ENCODE peak calls at places on chromosomes 1 and 21, in seven cellular contexts. J is uterus, N is GM12865, K is left lung, H is hepatocyte, Z is Panc1, E is neural progenitor cell. Q is an unnamed sample.

GRCh38 chr21:35940074-35940927 is 120.0 kb downstream of the SETD4 start:
- DNase-seq in J (peak), N (peak), K (peak), H (peak), Z (peak), E (peak), Q (no peak)

GRCh38 chr1:7380712-7381111 is 390.4 kb upstream of the VAMP3 start:
- DNase-seq in J (no peak), N (no peak), K (no peak), H (no peak), Z (no peak), E (no peak), Q (peak)

GRCh38 chr1:93503816-93504215 is 55.9 kb downstream of the FNBP1L start:
- DNase-seq in J (no peak), N (no peak), K (no peak), H (no peak), Z (no peak), E (no peak), Q (no peak)

GRCh38 chr1:81044708-81045107 is 756.0 kb upstream of the ADGRL2 start:
- DNase-seq in J (no peak), N (no peak), K (no peak), H (no peak), Z (no peak), E (no peak), Q (no peak)

GRCh38 chr1:9009438-9010366 is 16.5 kb downstream of the SLC2A7 start:
- DNase-seq in J (no peak), N (peak), K (no peak), H (peak), Z (no peak), E (peak), Q (no peak)

GRCh38 chr21:37407719-37408455 is 41.3 kb downstream of the DYRK1A start:
- DNase-seq in J (no peak), N (peak), K (no peak), H (no peak), Z (no peak), E (no peak), Q (no peak)

GRCh38 chr1:85199667-85200366 is 999 bp downstream of the SYDE2 start:
- DNase-seq in J (no peak), N (no peak), K (no peak), H (no peak), Z (no peak), E (no peak), Q (no peak)

GRCh38 chr1:3563610-3564009 is 47.7 kb downstream of the MEGF6 start:
- DNase-seq in J (no peak), N (no peak), K (no peak), H (no peak), Z (no peak), E (no peak), Q (no peak)

GRCh38 chr1:200893411-200893901 is 1.2 kb upstream of the INAVA start:
- DNase-seq in J (no peak), N (no peak), K (no peak), H (peak), Z (no peak), E (no peak), Q (no peak)

GRCh38 chr1:55215194-55216021 is at the start of gene USP24:
- DNase-seq in J (peak), N (peak), K (peak), H (peak), Z (no peak), E (peak), Q (peak)

GRCh38 chr1:207962716-207963428 is 51.9 kb upstream of the CD34 start:
- DNase-seq in J (peak), N (peak), K (peak), H (peak), Z (no peak), E (no peak), Q (peak)

GRCh38 chr1:172699111-172699510 is 40.2 kb downstream of the FASLG start:
- DNase-seq in J (no peak), N (peak), K (no peak), H (no peak), Z (no peak), E (no peak), Q (no peak)

GRCh38 chr21:37557261-37557950 is 190.8 kb downstream of the DYRK1A start:
- DNase-seq in J (no peak), N (peak), K (no peak), H (no peak), Z (no peak), E (no peak), Q (no peak)

GRCh38 chr1:18927654-18928272 is 25.4 kb upstream of the ALDH4A1 start:
- DNase-seq in J (no peak), N (peak), K (no peak), H (no peak), Z (no peak), E (no peak), Q (no peak)

GRCh38 chr21:15293251-15293650 is 228.5 kb upstream of the NRIP1 start:
- DNase-seq in J (no peak), N (no peak), K (no peak), H (peak), Z (peak), E (no peak), Q (no peak)

GRCh38 chr1:161193561-161194235 is 5.2 kb downstream of the ADAMTS4 start:
- DNase-seq in J (no peak), N (no peak), K (no peak), H (no peak), Z (no peak), E (no peak), Q (no peak)
- TF ChIP-seq CTCF in J (no peak), N (no peak), K (no peak), H (no peak), Z (no peak), E (no peak), Q (no peak)

GRCh38 chr1:102790997-102791396 is 317.3 kb downstream of the COL11A1 start:
- DNase-seq in J (no peak), N (no peak), K (no peak), H (no peak), Z (no peak), E (no peak), Q (no peak)
- TF ChIP-seq CTCF in J (no peak), N (no peak), K (no peak), H (peak), Z (no peak), E (peak), Q (no peak)

GRCh38 chr21:33752260-33752659 is 110.0 kb downstream of the ITSN1 start:
- DNase-seq in J (no peak), N (no peak), K (no peak), H (no peak), Z (no peak), E (no peak), Q (no peak)
- TF ChIP-seq CTCF in J (no peak), N (no peak), K (no peak), H (no peak), Z (no peak), E (no peak), Q (no peak)

GRCh38 chr1:1918901-1919303 is at the start of gene TMEM52:
- DNase-seq in J (no peak), N (no peak), K (no peak), H (no peak), Z (no peak), E (no peak), Q (no peak)
- TF ChIP-seq CTCF in J (no peak), N (no peak), K (no peak), H (no peak), Z (no peak), E (peak), Q (no peak)

GRCh38 chr21:25911730-25912401 is 177.1 kb downstream of the GABPA start:
- DNase-seq in J (no peak), N (no peak), K (no peak), H (no peak), Z (no peak), E (no peak), Q (no peak)

GRCh38 chr21:25912402-25912746 is 177.6 kb downstream of the GABPA start:
- DNase-seq in J (no peak), N (no peak), K (no peak), H (no peak), Z (no peak), E (no peak), Q (no peak)

GRCh38 chr21:25909341-25909740 is 174.6 kb downstream of the GABPA start:
- DNase-seq in J (no peak), N (no peak), K (no peak), H (no peak), Z (no peak), E (no peak), Q (no peak)

GRCh38 chr21:25908495-25908894 is 173.7 kb downstream of the GABPA start:
- DNase-seq in J (no peak), N (no peak), K (no peak), H (no peak), Z (no peak), E (no peak), Q (no peak)

DNA sequence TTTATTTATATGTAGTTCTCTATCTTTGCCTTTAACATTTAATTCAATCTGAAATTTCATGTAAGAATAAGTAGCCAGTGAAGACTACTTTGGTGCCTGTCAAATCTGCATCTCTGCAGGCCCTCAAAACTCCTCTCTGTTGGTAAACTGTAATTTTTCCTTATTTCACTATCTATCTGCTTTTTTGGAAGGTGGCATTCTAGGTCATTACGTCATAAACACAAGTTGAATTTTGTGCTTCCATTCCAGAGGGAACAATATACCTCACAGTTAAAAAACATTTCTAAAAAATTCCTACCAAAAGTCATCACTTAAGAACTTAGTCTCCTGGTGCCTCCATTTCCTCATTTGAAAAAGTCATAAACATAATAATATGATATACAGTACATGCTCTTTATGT is 176.0 kb downstream of the GABPA start:
- DNase-seq in J (no peak), N (no peak), K (no peak), H (no peak), Z (no peak), E (no peak), Q (no peak)
- TF ChIP-seq CTCF in J (no peak), N (no peak), K (no peak), H (no peak), Z (no peak), E (no peak), Q (no peak)

GRCh38 chr1:183655562-183656075 is 2.5 kb upstream of the APOBEC4 start:
- DNase-seq in J (peak), N (peak), K (peak), H (peak), Z (peak), E (peak), Q (peak)
- TF ChIP-seq CTCF in J (peak), N (peak), K (peak), H (peak), Z (peak), E (peak), Q (peak)

DNA sequence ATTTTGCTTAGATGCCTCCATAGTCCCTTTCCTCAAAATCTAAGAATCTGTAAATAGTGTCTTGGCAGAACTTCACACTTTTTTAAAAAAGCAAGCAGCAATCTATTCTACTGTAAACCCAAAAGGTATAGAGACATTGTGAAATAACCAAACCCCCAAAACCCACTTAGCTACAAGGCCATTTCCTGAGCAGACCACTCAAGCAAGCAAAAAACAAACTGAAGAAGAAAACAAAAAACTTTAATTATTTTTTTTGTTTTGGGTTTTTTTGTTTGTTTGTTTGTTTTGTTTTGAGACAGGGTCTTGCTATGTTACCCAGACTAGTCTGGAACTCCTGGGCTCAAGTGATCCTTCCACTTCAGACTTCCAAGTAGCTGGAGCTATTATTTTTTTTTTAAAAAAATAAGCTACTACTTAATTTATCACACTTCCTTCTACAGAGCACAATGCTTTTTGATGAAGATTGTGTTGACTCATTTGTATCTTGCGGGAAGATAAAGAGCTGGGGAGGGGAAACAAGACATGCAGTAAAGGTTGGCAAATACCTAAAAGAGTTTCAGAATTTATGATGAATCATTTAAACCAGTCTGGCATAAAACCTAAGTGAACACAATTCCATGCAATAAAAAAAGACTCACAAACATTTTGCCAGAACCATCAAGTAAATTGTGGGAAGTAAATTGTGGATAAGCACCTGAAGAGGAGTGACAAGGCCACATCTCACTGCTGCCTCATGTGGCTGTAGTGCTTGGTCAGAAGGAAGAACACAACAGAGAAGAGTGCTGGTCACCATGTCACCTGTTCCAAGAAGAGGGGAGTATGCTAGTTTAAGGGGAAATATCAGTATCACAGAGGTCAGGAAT is 2.7 kb upstream of the PTPN22 start:
- DNase-seq in J (no peak), N (peak), K (no peak), H (peak), Z (no peak), E (peak), Q (no peak)
- TF ChIP-seq CTCF in J (no peak), N (peak), K (no peak), H (peak), Z (peak), E (peak), Q (no peak)

Q was measured in mesothelial cell of epicardium.